ENCODE peak calls at places on chromosomes 2 and 18, in eight cellular contexts. S is breast epithelium, R is NB4, C is astrocyte of the spinal cord, E is OCI-LY7, P is thoracic aorta, Q is AG09309, J is transverse colon. T is an unnamed sample.

GRCh38 chr2:215797676-215798075 is 215.7 kb downstream of the MREG start:
- DNase-seq in R (no peak), E (no peak), J (no peak), C (peak), S (no peak), Q (no peak), P (no peak), T (peak)

GRCh38 chr2:33497177-33497787 is 20.8 kb downstream of the RASGRP3 start:
- DNase-seq in P (no peak), S (no peak), E (no peak), J (no peak), Q (no peak), R (peak), C (no peak), T (no peak)

GRCh38 chr2:434625-435024 is 146.7 kb upstream of the ALKAL2 start:
- DNase-seq in C (no peak), P (no peak), E (no peak), S (no peak), R (no peak), Q (no peak), J (no peak), T (no peak)

GRCh38 chr2:2057125-2057721 is 273.9 kb downstream of the MYT1L start:
- DNase-seq in J (peak), C (peak), P (no peak), Q (no peak), R (peak), S (peak), E (peak), T (no peak)

GRCh38 chr2:128379021-128380005 is 60.6 kb upstream of the HS6ST1 start:
- DNase-seq in R (no peak), E (no peak), C (peak), J (peak), S (peak), P (no peak), Q (peak), T (peak)

GRCh38 chr2:114170070-114170469 is 272.4 kb upstream of the DPP10 start:
- DNase-seq in P (no peak), R (no peak), E (no peak), Q (no peak), J (no peak), C (no peak), S (no peak), T (no peak)

GRCh38 chr2:141728886-141729285 is 401.9 kb downstream of the LRP1B start:
- DNase-seq in P (no peak), S (no peak), E (no peak), C (no peak), Q (no peak), J (no peak), R (no peak), T (no peak)

GRCh38 chr2:64204006-64204632 is 59.9 kb upstream of the PELI1 start:
- DNase-seq in S (no peak), R (peak), P (no peak), Q (no peak), E (no peak), J (peak), C (no peak), T (no peak)

GRCh38 chr2:98924038-98924437 is 12.0 kb downstream of the CRACDL start:
- DNase-seq in E (no peak), J (no peak), P (no peak), S (no peak), C (no peak), R (no peak), Q (no peak), T (no peak)

GRCh38 chr2:218856168-218856895 is 3.3 kb upstream of the WNT6 start:
- DNase-seq in E (no peak), P (no peak), C (no peak), Q (no peak), R (peak), S (no peak), J (no peak), T (no peak)

GRCh38 chr2:218856896-218857243 is 2.7 kb upstream of the WNT6 start:
- DNase-seq in P (no peak), S (no peak), C (no peak), R (no peak), E (no peak), Q (no peak), J (no peak), T (no peak)

GRCh38 chr2:218854860-218855259 is 4.7 kb upstream of the WNT6 start:
- DNase-seq in S (no peak), R (no peak), E (no peak), P (no peak), Q (no peak), C (no peak), J (no peak), T (no peak)

GRCh38 chr2:218853766-218854165 is 5.8 kb upstream of the WNT6 start:
- DNase-seq in E (no peak), C (peak), Q (no peak), S (no peak), R (peak), P (no peak), J (no peak), T (no peak)

DNA sequence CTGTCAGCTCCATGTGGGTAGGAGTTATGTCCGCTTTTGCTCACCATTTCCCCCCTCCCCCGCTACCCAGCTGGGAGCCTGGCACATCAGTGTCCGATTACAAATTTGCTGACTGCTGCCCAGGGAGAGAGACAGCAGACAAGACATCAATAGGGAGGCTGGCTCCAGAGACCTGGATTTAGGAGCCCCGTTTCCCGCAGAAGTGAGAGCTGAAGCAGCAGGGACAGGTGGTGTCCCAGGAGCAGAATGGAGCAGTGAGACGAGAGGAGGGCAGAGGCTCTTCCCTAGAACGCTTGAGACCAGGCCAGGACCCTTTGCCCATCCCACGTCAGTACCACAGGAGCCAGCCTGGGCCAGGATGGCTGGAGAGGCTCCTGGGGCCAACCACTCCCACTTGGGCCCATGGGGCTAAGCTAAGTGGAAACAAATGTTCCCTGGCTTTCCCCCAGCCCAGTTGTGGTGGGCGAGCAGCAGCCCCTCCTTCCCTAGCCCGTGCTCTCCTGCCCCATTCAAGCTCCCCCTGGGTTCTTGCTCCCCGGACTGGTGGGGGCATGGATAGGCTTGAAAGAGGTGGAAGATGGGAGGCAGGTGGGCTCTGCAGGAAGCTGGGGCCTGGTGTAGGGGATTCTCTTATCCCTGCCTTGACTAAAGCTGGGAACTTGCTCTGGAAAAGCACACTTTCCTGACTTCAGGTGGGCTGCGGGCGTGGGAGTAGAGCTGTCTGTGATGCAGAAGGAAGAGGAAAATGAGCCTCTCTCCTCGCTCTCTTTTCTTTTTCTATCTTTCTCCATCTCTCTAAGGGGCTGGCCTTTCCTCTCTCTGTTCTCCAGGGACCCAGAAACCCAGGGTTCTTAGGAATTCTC is 4.1 kb upstream of the WNT6 start:
- DNase-seq in R (no peak), J (no peak), E (no peak), Q (no peak), P (no peak), C (no peak), S (no peak), T (no peak)
- H3K4me3 ChIP-seq in R (no peak), J (no peak), E (no peak), Q (no peak), P (no peak), C (no peak), S (no peak), T (no peak)

DNA sequence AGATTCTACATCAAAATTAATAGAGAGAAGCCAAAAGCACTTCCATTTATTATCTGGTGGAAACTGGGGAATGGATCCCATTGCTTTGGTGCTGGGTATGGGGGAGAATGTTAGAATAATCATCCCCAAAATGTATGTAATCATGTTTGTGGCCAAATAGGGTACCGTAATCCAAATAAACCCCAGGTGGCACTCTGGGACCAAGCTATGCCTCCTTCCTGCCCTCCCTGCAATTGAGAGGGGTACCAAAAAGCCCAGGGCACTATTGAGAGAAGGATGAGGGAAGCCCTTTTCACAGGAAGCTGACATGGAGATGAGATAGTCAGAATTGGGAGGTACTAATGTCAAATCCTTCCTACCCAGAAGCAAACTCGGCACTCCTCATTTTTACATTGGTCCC is 85.7 kb upstream of the NRP2 start:
- DNase-seq in C (no peak), P (no peak), R (no peak), J (no peak), Q (no peak), S (no peak), E (no peak), T (no peak)
- TF ChIP-seq CTCF in C (no peak), P (no peak), R (no peak), J (no peak), Q (no peak), S (no peak), E (peak), T (no peak)

GRCh38 chr2:11669454-11670291 is at the start of gene NTSR2:
- DNase-seq in S (no peak), P (no peak), E (no peak), R (peak), J (peak), C (peak), Q (no peak), T (no peak)
- H3K4me3 ChIP-seq in S (no peak), P (peak), E (no peak), R (no peak), J (no peak), C (no peak), Q (no peak), T (no peak)

DNA sequence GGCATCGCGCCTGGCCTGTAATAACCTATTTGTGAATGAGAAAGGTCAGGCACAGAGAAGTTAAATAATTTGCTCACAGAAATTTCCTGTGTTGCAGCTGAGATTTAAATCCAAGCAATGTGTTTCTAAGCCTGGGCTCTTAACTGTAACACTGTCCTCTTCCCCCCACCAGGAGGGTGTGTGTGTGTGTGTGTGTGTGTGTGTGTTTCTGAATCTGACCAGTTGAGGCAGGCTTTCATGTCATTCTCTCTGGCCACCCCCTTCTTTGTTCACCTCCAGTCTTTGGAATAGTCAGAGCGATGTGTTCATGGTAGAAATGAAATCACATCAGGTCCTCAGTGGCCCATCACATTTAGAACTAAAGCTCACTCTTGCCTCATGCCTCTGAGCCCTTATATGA is 81.2 kb downstream of the NEDD4L start:
- DNase-seq in C (no peak), E (no peak), R (no peak), Q (no peak), P (no peak), J (no peak), S (no peak), T (no peak)
- TF ChIP-seq CTCF in C (no peak), E (no peak), R (no peak), Q (no peak), P (no peak), J (no peak), S (no peak), T (peak)

GRCh38 chr2:63058149-63058741 is 7.6 kb downstream of the OTX1 start:
- DNase-seq in Q (no peak), E (no peak), R (no peak), S (no peak), J (peak), P (no peak), C (peak), T (no peak)

GRCh38 chr2:63056309-63057065 is 5.9 kb downstream of the OTX1 start:
- DNase-seq in J (peak), R (no peak), S (no peak), C (no peak), Q (no peak), P (no peak), E (no peak), T (no peak)

GRCh38 chr2:63055510-63056308 is 5.1 kb downstream of the OTX1 start:
- DNase-seq in C (no peak), E (no peak), R (no peak), P (no peak), J (no peak), Q (no peak), S (no peak), T (no peak)

GRCh38 chr2:63058742-63059433 is 8.3 kb downstream of the OTX1 start:
- DNase-seq in E (no peak), Q (no peak), P (no peak), C (no peak), S (no peak), J (peak), R (no peak), T (no peak)

GRCh38 chr2:63057249-63058148 is 6.9 kb downstream of the OTX1 start:
- DNase-seq in C (no peak), E (no peak), R (no peak), J (no peak), S (no peak), P (no peak), Q (no peak), T (no peak)
- H3K4me3 ChIP-seq in C (no peak), E (no peak), R (no peak), J (no peak), S (no peak), P (peak), Q (no peak), T (no peak)

GRCh38 chr2:221517362-221518121 is 54.6 kb downstream of the EPHA4 start:
- DNase-seq in Q (peak), R (peak), C (peak), P (no peak), S (no peak), E (peak), J (peak), T (no peak)

GRCh38 chr2:221518201-221518936 is 53.7 kb downstream of the EPHA4 start:
- DNase-seq in R (no peak), S (no peak), Q (no peak), P (no peak), C (peak), E (no peak), J (no peak), T (no peak)

GRCh38 chr2:221518937-221519635 is 53.0 kb downstream of the EPHA4 start:
- DNase-seq in P (no peak), J (peak), E (no peak), C (no peak), R (no peak), S (no peak), Q (no peak), T (no peak)

GRCh38 chr2:221514305-221515040 is 57.6 kb downstream of the EPHA4 start:
- DNase-seq in E (no peak), C (no peak), S (no peak), P (no peak), R (no peak), J (no peak), Q (no peak), T (no peak)

GRCh38 chr2:221513251-221513650 is 58.9 kb downstream of the EPHA4 start:
- DNase-seq in Q (no peak), E (no peak), P (no peak), C (no peak), J (no peak), R (no peak), S (no peak), T (no peak)
- TF ChIP-seq CTCF in Q (no peak), E (no peak), P (no peak), C (no peak), J (no peak), R (no peak), S (no peak), T (no peak)

GRCh38 chr2:40579247-40579646 is 127.4 kb upstream of the SLC8A1 start:
- DNase-seq in S (no peak), J (no peak), P (no peak), Q (no peak), E (no peak), C (no peak), R (no peak), T (no peak)
- H3K4me3 ChIP-seq in S (no peak), J (no peak), P (no peak), Q (no peak), E (no peak), C (no peak), R (no peak), T (no peak)

GRCh38 chr2:28663359-28663758 is 88.3 kb upstream of the PPP1CB start:
- DNase-seq in S (no peak), J (no peak), R (no peak), Q (no peak), E (no peak), P (no peak), C (peak), T (peak)
- TF ChIP-seq CTCF in S (no peak), J (no peak), R (no peak), Q (peak), E (no peak), P (peak), C (peak), T (peak)

T was measured in retinal pigment epithelial cell.